ENCODE peak calls at places on chromosomes 5 and 9, in nine cellular contexts. I is cardiac muscle cell, X is fibroblast of lung, P is cardiac fibroblast, T is Calu3, Z is endodermal cell, F is astrocyte, R is A549, V is IMR-90. D is an unnamed sample.

GRCh38 chr5:137751869-137752491 is 2.2 kb downstream of the HNRNPA0 start:
- DNase-seq in I (peak), X (peak), P (peak), T (peak), Z (no peak), F (peak), R (peak), V (peak), D (peak)

GRCh38 chr5:5810461-5810860 is 388.0 kb downstream of the ICE1 start:
- DNase-seq in I (no peak), X (no peak), P (no peak), T (no peak), Z (no peak), F (no peak), R (no peak), V (no peak), D (no peak)

GRCh38 chr9:18255158-18255629 is 218.8 kb upstream of the ADAMTSL1 start:
- DNase-seq in I (peak), X (peak), P (peak), T (peak), Z (peak), F (peak), R (peak), V (peak), D (peak)

GRCh38 chr9:81557957-81558791 is 131.2 kb downstream of the TLE1 start:
- DNase-seq in I (no peak), X (peak), P (peak), T (peak), Z (no peak), F (peak), R (no peak), V (peak), D (no peak)

GRCh38 chr5:92002875-92003274 is 619.8 kb upstream of the ARRDC3 start:
- DNase-seq in I (no peak), X (peak), P (no peak), T (no peak), Z (no peak), F (no peak), R (no peak), V (peak), D (no peak)

GRCh38 chr9:89449261-89449671 is 48.6 kb downstream of the SEMA4D start:
- DNase-seq in I (no peak), X (no peak), P (no peak), T (no peak), Z (no peak), F (no peak), R (no peak), V (no peak), D (no peak)

GRCh38 chr9:77712533-77713130 is 64.5 kb upstream of the GNA14 start:
- DNase-seq in I (no peak), X (peak), P (peak), T (no peak), Z (no peak), F (peak), R (no peak), V (peak), D (no peak)

GRCh38 chr5:78361226-78361993 is 993 bp downstream of the SCAMP1 start:
- DNase-seq in I (peak), X (peak), P (peak), T (peak), Z (peak), F (peak), R (peak), V (peak), D (peak)

GRCh38 chr9:99056876-99057664 is 47.8 kb upstream of the TGFBR1 start:
- DNase-seq in I (no peak), X (peak), P (peak), T (no peak), Z (no peak), F (peak), R (no peak), V (peak), D (no peak)

GRCh38 chr5:124343451-124343867 is 403.0 kb downstream of the ZNF608 start:
- DNase-seq in I (peak), X (peak), P (peak), T (no peak), Z (no peak), F (peak), R (no peak), V (peak), D (no peak)

GRCh38 chr5:53616939-53617549 is 56.6 kb downstream of the NDUFS4 start:
- DNase-seq in I (peak), X (no peak), P (peak), T (no peak), Z (no peak), F (peak), R (no peak), V (peak), D (no peak)

GRCh38 chr9:750264-750967 is 91.1 kb upstream of the DMRT1 start:
- DNase-seq in I (no peak), X (no peak), P (no peak), T (no peak), Z (no peak), F (no peak), R (no peak), V (no peak), D (no peak)

GRCh38 chr9:95778957-95779356 is 96.5 kb upstream of the ERCC6L2 start:
- DNase-seq in I (no peak), X (peak), P (peak), T (no peak), Z (no peak), F (peak), R (no peak), V (peak), D (no peak)

GRCh38 chr9:121550569-121551512 is 51.2 kb upstream of the GGTA1 start:
- DNase-seq in I (peak), X (peak), P (peak), T (peak), Z (peak), F (no peak), R (peak), V (peak), D (peak)

GRCh38 chr5:36657563-36657995 is 51.2 kb downstream of the SLC1A3 start:
- DNase-seq in I (no peak), X (peak), P (peak), T (peak), Z (no peak), F (peak), R (no peak), V (peak), D (no peak)

GRCh38 chr5:34709861-34710673 is 53.9 kb downstream of the RAI14 start:
- DNase-seq in I (no peak), X (peak), P (peak), T (no peak), Z (no peak), F (peak), R (no peak), V (peak), D (no peak)

GRCh38 chr5:189486-189885 is 1.8 kb upstream of the LRRC14B start:
- DNase-seq in I (no peak), X (no peak), P (no peak), T (no peak), Z (no peak), F (no peak), R (no peak), V (no peak), D (no peak)

GRCh38 chr9:124340219-124341069 is 74.8 kb downstream of the PSMB7 start:
- DNase-seq in I (no peak), X (no peak), P (no peak), T (no peak), Z (no peak), F (no peak), R (no peak), V (no peak), D (no peak)

GRCh38 chr9:112430006-112430522 is 50.2 kb downstream of the HSDL2 start:
- DNase-seq in I (no peak), X (no peak), P (no peak), T (no peak), Z (no peak), F (no peak), R (no peak), V (no peak), D (no peak)

GRCh38 chr5:136249678-136250266 is 56.8 kb upstream of the SMIM32 start:
- DNase-seq in I (peak), X (peak), P (peak), T (peak), Z (peak), F (peak), R (peak), V (peak), D (peak)

GRCh38 chr9:83013867-83014605 is 48.9 kb downstream of the RASEF start:
- DNase-seq in I (no peak), X (peak), P (peak), T (no peak), Z (no peak), F (peak), R (no peak), V (peak), D (no peak)

GRCh38 chr5:177403826-177404640 is 3.6 kb upstream of the PFN3 start:
- DNase-seq in I (peak), X (peak), P (peak), T (peak), Z (peak), F (peak), R (peak), V (peak), D (peak)

GRCh38 chr5:143648696-143649095 is 163.3 kb upstream of the HMHB1 start:
- DNase-seq in I (no peak), X (no peak), P (peak), T (no peak), Z (no peak), F (no peak), R (no peak), V (no peak), D (peak)

GRCh38 chr5:20575515-20575914 is 587.5 kb upstream of the CDH18 start:
- DNase-seq in I (peak), X (no peak), P (no peak), T (no peak), Z (peak), F (no peak), R (no peak), V (no peak), D (no peak)

GRCh38 chr9:129910628-129911567 is 75.6 kb downstream of the USP20 start:
- DNase-seq in I (no peak), X (peak), P (peak), T (peak), Z (no peak), F (peak), R (peak), V (peak), D (no peak)

GRCh38 chr5:172798422-172799215 is 27.6 kb upstream of the DUSP1 start:
- DNase-seq in I (no peak), X (peak), P (peak), T (no peak), Z (peak), F (peak), R (peak), V (peak), D (no peak)

GRCh38 chr9:129283290-129283691 is 105.2 kb upstream of the IER5L start:
- DNase-seq in I (no peak), X (no peak), P (no peak), T (no peak), Z (no peak), F (no peak), R (no peak), V (no peak), D (no peak)

GRCh38 chr9:114434878-114435311 is 47.1 kb upstream of the AKNA start:
- DNase-seq in I (peak), X (peak), P (peak), T (peak), Z (peak), F (no peak), R (peak), V (peak), D (peak)

GRCh38 chr9:9754186-9754585 is 858.6 kb downstream of the PTPRD start:
- DNase-seq in I (no peak), X (no peak), P (no peak), T (no peak), Z (no peak), F (peak), R (no peak), V (no peak), D (no peak)

GRCh38 chr5:101687630-101688029 is 608.5 kb downstream of the SLCO4C1 start:
- DNase-seq in I (no peak), X (peak), P (no peak), T (no peak), Z (no peak), F (peak), R (no peak), V (no peak), D (no peak)

GRCh38 chr9:76395381-76395780 is 1.2 kb upstream of the RFK start:
- DNase-seq in I (no peak), X (no peak), P (no peak), T (no peak), Z (no peak), F (no peak), R (no peak), V (no peak), D (no peak)

GRCh38 chr9:14661421-14662059 is 31.7 kb downstream of the ZDHHC21 start:
- DNase-seq in I (peak), X (peak), P (peak), T (no peak), Z (no peak), F (no peak), R (no peak), V (peak), D (no peak)

GRCh38 chr5:177131352-177131710 is 2.2 kb upstream of the NSD1 start:
- DNase-seq in I (no peak), X (no peak), P (no peak), T (no peak), Z (no peak), F (no peak), R (no peak), V (no peak), D (no peak)

GRCh38 chr5:108379722-108380530 is 2.0 kb downstream of the FBXL17 start:
- DNase-seq in I (peak), X (peak), P (peak), T (no peak), Z (no peak), F (peak), R (no peak), V (peak), D (no peak)

GRCh38 chr5:76337949-76338589 is 65.0 kb upstream of the IQGAP2 start:
- DNase-seq in I (peak), X (peak), P (peak), T (peak), Z (peak), F (peak), R (peak), V (peak), D (peak)

GRCh38 chr5:153456993-153457392 is 33.5 kb upstream of the GRIA1 start:
- DNase-seq in I (no peak), X (no peak), P (no peak), T (no peak), Z (no peak), F (no peak), R (no peak), V (no peak), D (no peak)

GRCh38 chr5:150278916-150279315 is 10.7 kb downstream of the CAMK2A start:
- DNase-seq in I (no peak), X (peak), P (peak), T (no peak), Z (no peak), F (peak), R (no peak), V (peak), D (no peak)

GRCh38 chr5:160672521-160672920 is 179.5 kb downstream of the ATP10B start:
- DNase-seq in I (no peak), X (no peak), P (no peak), T (no peak), Z (no peak), F (no peak), R (no peak), V (no peak), D (no peak)

GRCh38 chr5:160675988-160676387 is 176.0 kb downstream of the ATP10B start:
- DNase-seq in I (peak), X (no peak), P (no peak), T (no peak), Z (no peak), F (no peak), R (no peak), V (no peak), D (no peak)
- TF ChIP-seq CTCF in I (no peak), X (no peak), P (no peak), T (no peak), Z (peak), F (no peak), R (no peak), V (no peak), D (no peak)

DNA sequence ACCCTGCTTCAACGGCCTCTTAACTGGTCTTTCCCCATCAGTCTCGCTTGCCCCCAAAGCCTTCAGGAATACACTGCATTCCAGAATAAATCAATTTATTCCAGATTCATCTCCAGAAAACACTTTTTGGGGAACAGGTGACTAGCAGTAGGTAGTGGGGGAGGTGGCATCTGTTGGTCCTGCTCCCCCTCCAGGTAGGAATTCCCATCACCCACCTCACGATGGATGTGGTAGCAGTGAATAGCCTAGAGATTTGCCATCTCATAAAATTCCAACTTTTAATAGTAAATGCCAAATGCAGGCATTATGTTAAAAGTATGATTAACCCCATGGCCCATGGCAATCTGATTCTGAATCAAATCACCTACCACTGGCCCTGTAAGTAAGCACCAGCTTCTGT is 142.7 kb downstream of the MED27 start:
- DNase-seq in I (no peak), X (no peak), P (no peak), T (no peak), Z (no peak), F (no peak), R (no peak), V (no peak), D (no peak)
- TF ChIP-seq CTCF in I (no peak), X (no peak), P (no peak), T (no peak), Z (peak), F (no peak), R (no peak), V (no peak), D (no peak)

GRCh38 chr9:94160594-94161501 is 76.6 kb downstream of the PTPDC1 start:
- DNase-seq in I (no peak), X (no peak), P (no peak), T (no peak), Z (peak), F (no peak), R (no peak), V (no peak), D (no peak)
- TF ChIP-seq CTCF in I (no peak), X (no peak), P (peak), T (no peak), Z (peak), F (no peak), R (no peak), V (peak), D (peak)

GRCh38 chr5:141640698-141641097 is 3.9 kb downstream of the RELL2 start:
- DNase-seq in I (no peak), X (no peak), P (no peak), T (no peak), Z (no peak), F (no peak), R (no peak), V (no peak), D (no peak)

GRCh38 chr5:141640051-141640415 is 3.2 kb downstream of the RELL2 start:
- DNase-seq in I (no peak), X (no peak), P (no peak), T (no peak), Z (no peak), F (no peak), R (no peak), V (no peak), D (no peak)

GRCh38 chr5:141638771-141639170 is 2.0 kb downstream of the RELL2 start:
- DNase-seq in I (no peak), X (no peak), P (no peak), T (no peak), Z (no peak), F (no peak), R (no peak), V (no peak), D (no peak)

GRCh38 chr5:141639357-141640050 is 2.7 kb downstream of the RELL2 start:
- DNase-seq in I (no peak), X (no peak), P (no peak), T (no peak), Z (no peak), F (no peak), R (no peak), V (no peak), D (no peak)

GRCh38 chr5:141641634-141642278 is 5.0 kb downstream of the RELL2 start:
- DNase-seq in I (no peak), X (peak), P (peak), T (peak), Z (no peak), F (peak), R (peak), V (peak), D (no peak)
- TF ChIP-seq CTCF in I (peak), X (peak), P (peak), T (peak), Z (peak), F (peak), R (peak), V (peak), D (no peak)

GRCh38 chr9:4021621-4022213 is 278.2 kb downstream of the GLIS3 start:
- DNase-seq in I (no peak), X (no peak), P (no peak), T (no peak), Z (no peak), F (no peak), R (no peak), V (no peak), D (no peak)

GRCh38 chr9:4020747-4021296 is 279.0 kb downstream of the GLIS3 start:
- DNase-seq in I (peak), X (no peak), P (no peak), T (no peak), Z (no peak), F (no peak), R (no peak), V (peak), D (no peak)

GRCh38 chr9:4022435-4023067 is 277.3 kb downstream of the GLIS3 start:
- DNase-seq in I (no peak), X (peak), P (no peak), T (no peak), Z (no peak), F (no peak), R (no peak), V (peak), D (no peak)

GRCh38 chr9:4016789-4017188 is 283.1 kb downstream of the GLIS3 start:
- DNase-seq in I (no peak), X (no peak), P (no peak), T (no peak), Z (no peak), F (no peak), R (no peak), V (no peak), D (no peak)

DNA sequence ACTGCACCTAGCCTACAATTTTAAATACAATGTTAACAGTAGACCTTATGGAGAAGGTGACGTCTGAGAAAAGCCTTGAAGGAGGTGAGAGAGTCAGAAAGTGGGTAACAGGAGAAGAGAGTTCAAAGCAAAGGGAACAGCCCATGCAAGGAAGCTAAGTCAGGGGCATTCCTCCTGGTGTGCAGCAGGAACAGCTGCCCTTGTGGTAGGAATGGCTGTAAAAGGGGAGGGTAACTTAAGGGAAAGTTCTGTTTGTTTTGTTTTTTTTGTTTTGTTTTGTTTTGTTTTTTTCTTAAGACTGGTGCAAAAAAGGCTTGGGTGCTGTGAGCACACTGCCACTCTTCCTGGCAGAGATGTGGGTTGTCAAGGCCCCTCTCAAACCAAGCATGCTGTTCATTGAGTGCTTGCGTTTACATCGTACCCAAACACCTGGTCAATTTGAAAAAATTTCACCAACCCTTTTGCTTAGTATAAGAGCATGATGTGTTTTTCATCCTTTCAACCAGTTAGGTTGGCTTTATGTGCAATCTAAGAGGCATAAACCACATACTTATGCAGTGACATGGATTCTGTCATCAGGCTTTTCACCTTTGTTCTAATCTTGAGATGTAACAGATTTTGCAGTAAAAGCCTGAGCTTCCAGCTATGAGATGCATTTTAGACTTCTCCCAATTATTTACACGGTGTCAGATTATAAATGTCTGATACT is 279.7 kb downstream of the GLIS3 start:
- DNase-seq in I (peak), X (peak), P (peak), T (no peak), Z (no peak), F (peak), R (no peak), V (peak), D (no peak)
- TF ChIP-seq CTCF in I (peak), X (no peak), P (no peak), T (no peak), Z (peak), F (no peak), R (no peak), V (no peak), D (no peak)

DNA sequence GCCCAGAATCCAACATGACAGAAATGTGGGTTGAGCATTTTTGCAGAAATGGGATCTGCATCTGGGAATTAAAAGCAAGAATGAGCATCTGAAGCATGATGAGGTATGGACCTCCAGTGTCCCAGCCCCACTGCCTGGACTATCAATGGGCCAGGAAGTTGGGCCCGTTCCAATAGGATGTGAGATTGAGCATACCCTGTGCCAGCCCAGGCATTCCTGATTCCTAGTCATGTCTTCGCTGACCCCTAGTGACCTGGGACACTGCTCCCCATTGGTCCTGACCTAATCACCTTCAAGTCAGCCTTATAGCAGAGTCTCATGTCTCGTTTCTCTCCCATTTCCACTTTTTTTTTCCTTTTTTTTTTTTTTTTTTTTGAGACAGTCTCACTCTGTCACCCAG is 197.4 kb upstream of the IRX2 start:
- DNase-seq in I (no peak), X (no peak), P (no peak), T (no peak), Z (no peak), F (no peak), R (no peak), V (no peak), D (no peak)
- TF ChIP-seq CTCF in I (no peak), X (no peak), P (no peak), T (no peak), Z (no peak), F (no peak), R (no peak), V (no peak), D (no peak)

D was measured in endothelial cell.